ENCODE peak calls at places on chromosomes 12 and 14, in six cellular contexts. One of them, this sample, is unnamed.

GRCh38 chr14:99522934-99523660 is 41.9 kb downstream of the CCNK start:
- DNase-seq in foreskin fibroblast: no peak
- DNase-seq in stimulated activated CD8-positive, alpha-beta memory T cell treated with anti-CD3 and anti-CD28 coated beads, Interleukin-2, amount 100 ng/mL, for 1 hour: no peak
- DNase-seq in cardiac muscle cell: peak; percentile 46
- DNase-seq in fibroblast of lung: peak; percentile 25
- DNase-seq in stimulated activated CD4-positive, alpha-beta T cell treated with anti-CD3 and anti-CD28 coated beads, Interleukin-1b, Interleukin-23, amount 100 ng/mL, for 24 hours: no peak
- DNase-seq in this sample: peak; percentile 49

GRCh38 chr14:74083784-74084276 is 423 bp downstream of the ALDH6A1 start:
- DNase-seq in cardiac muscle cell: no peak
- DNase-seq in fibroblast of lung: no peak
- DNase-seq in stimulated activated CD4-positive, alpha-beta T cell treated with anti-CD3 and anti-CD28 coated beads, Interleukin-1b, Interleukin-23, amount 100 ng/mL, for 24 hours: no peak
- DNase-seq in foreskin fibroblast: no peak
- DNase-seq in stimulated activated CD8-positive, alpha-beta memory T cell treated with anti-CD3 and anti-CD28 coated beads, Interleukin-2, amount 100 ng/mL, for 1 hour: no peak
- DNase-seq in this sample: no peak

GRCh38 chr14:57574617-57575288 is 81.1 kb upstream of the CCDC198 start:
- DNase-seq in cardiac muscle cell: no peak
- DNase-seq in foreskin fibroblast: no peak
- DNase-seq in fibroblast of lung: no peak
- DNase-seq in stimulated activated CD8-positive, alpha-beta memory T cell treated with anti-CD3 and anti-CD28 coated beads, Interleukin-2, amount 100 ng/mL, for 1 hour: no peak
- DNase-seq in stimulated activated CD4-positive, alpha-beta T cell treated with anti-CD3 and anti-CD28 coated beads, Interleukin-1b, Interleukin-23, amount 100 ng/mL, for 24 hours: no peak
- DNase-seq in this sample: no peak

GRCh38 chr12:50351120-50352043 is 45.0 kb downstream of the FAM186A start:
- DNase-seq in stimulated activated CD8-positive, alpha-beta memory T cell treated with anti-CD3 and anti-CD28 coated beads, Interleukin-2, amount 100 ng/mL, for 1 hour: no peak
- DNase-seq in cardiac muscle cell: no peak
- DNase-seq in stimulated activated CD4-positive, alpha-beta T cell treated with anti-CD3 and anti-CD28 coated beads, Interleukin-1b, Interleukin-23, amount 100 ng/mL, for 24 hours: no peak
- DNase-seq in foreskin fibroblast: no peak
- DNase-seq in fibroblast of lung: no peak
- DNase-seq in this sample: no peak

GRCh38 chr14:98725196-98725595 is 546.8 kb downstream of the BCL11B start:
- DNase-seq in stimulated activated CD8-positive, alpha-beta memory T cell treated with anti-CD3 and anti-CD28 coated beads, Interleukin-2, amount 100 ng/mL, for 1 hour: no peak
- DNase-seq in foreskin fibroblast: no peak
- DNase-seq in stimulated activated CD4-positive, alpha-beta T cell treated with anti-CD3 and anti-CD28 coated beads, Interleukin-1b, Interleukin-23, amount 100 ng/mL, for 24 hours: no peak
- DNase-seq in cardiac muscle cell: no peak
- DNase-seq in fibroblast of lung: no peak
- DNase-seq in this sample: no peak

GRCh38 chr14:71606064-71606463 is 326.2 kb upstream of the RGS6 start:
- DNase-seq in fibroblast of lung: no peak
- DNase-seq in cardiac muscle cell: no peak
- DNase-seq in foreskin fibroblast: no peak
- DNase-seq in stimulated activated CD4-positive, alpha-beta T cell treated with anti-CD3 and anti-CD28 coated beads, Interleukin-1b, Interleukin-23, amount 100 ng/mL, for 24 hours: no peak
- DNase-seq in stimulated activated CD8-positive, alpha-beta memory T cell treated with anti-CD3 and anti-CD28 coated beads, Interleukin-2, amount 100 ng/mL, for 1 hour: no peak
- DNase-seq in this sample: no peak

GRCh38 chr14:104150201-104151027 is 12.0 kb downstream of the KIF26A start:
- DNase-seq in fibroblast of lung: peak; percentile 27
- DNase-seq in stimulated activated CD8-positive, alpha-beta memory T cell treated with anti-CD3 and anti-CD28 coated beads, Interleukin-2, amount 100 ng/mL, for 1 hour: no peak
- DNase-seq in foreskin fibroblast: peak; percentile 26
- DNase-seq in cardiac muscle cell: peak; percentile 88
- DNase-seq in stimulated activated CD4-positive, alpha-beta T cell treated with anti-CD3 and anti-CD28 coated beads, Interleukin-1b, Interleukin-23, amount 100 ng/mL, for 24 hours: no peak
- DNase-seq in this sample: peak; percentile 68

GRCh38 chr14:76924363-76925151 is 98.3 kb downstream of the LRRC74A start:
- DNase-seq in fibroblast of lung: peak; percentile 26
- DNase-seq in stimulated activated CD8-positive, alpha-beta memory T cell treated with anti-CD3 and anti-CD28 coated beads, Interleukin-2, amount 100 ng/mL, for 1 hour: no peak
- DNase-seq in cardiac muscle cell: no peak
- DNase-seq in foreskin fibroblast: no peak
- DNase-seq in stimulated activated CD4-positive, alpha-beta T cell treated with anti-CD3 and anti-CD28 coated beads, Interleukin-1b, Interleukin-23, amount 100 ng/mL, for 24 hours: no peak
- DNase-seq in this sample: no peak

GRCh38 chr12:89893972-89894706 is 185.5 kb upstream of the ATP2B1 start:
- DNase-seq in foreskin fibroblast: no peak
- DNase-seq in cardiac muscle cell: no peak
- DNase-seq in fibroblast of lung: peak; percentile 57
- DNase-seq in stimulated activated CD8-positive, alpha-beta memory T cell treated with anti-CD3 and anti-CD28 coated beads, Interleukin-2, amount 100 ng/mL, for 1 hour: no peak
- DNase-seq in stimulated activated CD4-positive, alpha-beta T cell treated with anti-CD3 and anti-CD28 coated beads, Interleukin-1b, Interleukin-23, amount 100 ng/mL, for 24 hours: no peak
- DNase-seq in this sample: peak; percentile 88

GRCh38 chr12:54357802-54358619 is 6.3 kb downstream of the GPR84 start:
- DNase-seq in cardiac muscle cell: no peak
- DNase-seq in stimulated activated CD4-positive, alpha-beta T cell treated with anti-CD3 and anti-CD28 coated beads, Interleukin-1b, Interleukin-23, amount 100 ng/mL, for 24 hours: no peak
- DNase-seq in foreskin fibroblast: no peak
- DNase-seq in stimulated activated CD8-positive, alpha-beta memory T cell treated with anti-CD3 and anti-CD28 coated beads, Interleukin-2, amount 100 ng/mL, for 1 hour: no peak
- DNase-seq in fibroblast of lung: no peak
- DNase-seq in this sample: no peak

GRCh38 chr14:74507796-74508195 is 14.2 kb downstream of the ISCA2 start:
- DNase-seq in foreskin fibroblast: no peak
- DNase-seq in cardiac muscle cell: no peak
- DNase-seq in stimulated activated CD4-positive, alpha-beta T cell treated with anti-CD3 and anti-CD28 coated beads, Interleukin-1b, Interleukin-23, amount 100 ng/mL, for 24 hours: no peak
- DNase-seq in fibroblast of lung: no peak
- DNase-seq in stimulated activated CD8-positive, alpha-beta memory T cell treated with anti-CD3 and anti-CD28 coated beads, Interleukin-2, amount 100 ng/mL, for 1 hour: no peak
- DNase-seq in this sample: no peak

GRCh38 chr12:205026-205425 is 8.9 kb downstream of the SLC6A12 start:
- DNase-seq in foreskin fibroblast: no peak
- DNase-seq in stimulated activated CD4-positive, alpha-beta T cell treated with anti-CD3 and anti-CD28 coated beads, Interleukin-1b, Interleukin-23, amount 100 ng/mL, for 24 hours: no peak
- DNase-seq in cardiac muscle cell: no peak
- DNase-seq in fibroblast of lung: no peak
- DNase-seq in stimulated activated CD8-positive, alpha-beta memory T cell treated with anti-CD3 and anti-CD28 coated beads, Interleukin-2, amount 100 ng/mL, for 1 hour: no peak
- DNase-seq in this sample: no peak

GRCh38 chr14:74946659-74947281 is 8.6 kb downstream of the PGF start:
- DNase-seq in fibroblast of lung: no peak
- DNase-seq in stimulated activated CD4-positive, alpha-beta T cell treated with anti-CD3 and anti-CD28 coated beads, Interleukin-1b, Interleukin-23, amount 100 ng/mL, for 24 hours: no peak
- DNase-seq in stimulated activated CD8-positive, alpha-beta memory T cell treated with anti-CD3 and anti-CD28 coated beads, Interleukin-2, amount 100 ng/mL, for 1 hour: no peak
- DNase-seq in foreskin fibroblast: no peak
- DNase-seq in cardiac muscle cell: no peak
- DNase-seq in this sample: no peak